ENCODE peak calls at places on chromosomes 3 and 15, in ten cellular contexts. One of them, this sample, is unnamed.

GRCh38 chr3:94524102-94524922 is 461.5 kb downstream of the NSUN3 start:
- DNase-seq in fibroblast of the aortic adventitia: no peak
- DNase-seq in dorsolateral prefrontal cortex: no peak
- DNase-seq in GM12865: no peak
- DNase-seq in mesothelial cell of epicardium: no peak
- DNase-seq in fibroblast of pulmonary artery: no peak
- DNase-seq in suprapubic skin: no peak
- DNase-seq in AG04449: no peak
- DNase-seq in nephron progenitor cell: no peak
- DNase-seq in CD4-positive, alpha-beta T cell: no peak
- DNase-seq in this sample: no peak

GRCh38 chr3:194675081-194675640 is 3.2 kb upstream of the LSG1 start:
- DNase-seq in CD4-positive, alpha-beta T cell: no peak
- DNase-seq in GM12865: peak; percentile 59
- DNase-seq in nephron progenitor cell: no peak
- DNase-seq in suprapubic skin: no peak
- DNase-seq in AG04449: no peak
- DNase-seq in fibroblast of the aortic adventitia: no peak
- DNase-seq in fibroblast of pulmonary artery: peak; percentile 20
- DNase-seq in mesothelial cell of epicardium: no peak
- DNase-seq in dorsolateral prefrontal cortex: no peak
- DNase-seq in this sample: no peak

GRCh38 chr3:163779396-163780344 is 1298.6 kb downstream of the SI start:
- DNase-seq in fibroblast of the aortic adventitia: no peak
- DNase-seq in suprapubic skin: no peak
- DNase-seq in nephron progenitor cell: no peak
- DNase-seq in dorsolateral prefrontal cortex: no peak
- DNase-seq in fibroblast of pulmonary artery: no peak
- DNase-seq in CD4-positive, alpha-beta T cell: no peak
- DNase-seq in GM12865: peak; percentile 2
- DNase-seq in AG04449: no peak
- DNase-seq in mesothelial cell of epicardium: no peak
- DNase-seq in this sample: no peak

GRCh38 chr3:110697961-110698360 is 373.7 kb upstream of the NECTIN3 start:
- DNase-seq in fibroblast of the aortic adventitia: peak; percentile 48
- DNase-seq in CD4-positive, alpha-beta T cell: no peak
- DNase-seq in fibroblast of pulmonary artery: peak; percentile 72
- DNase-seq in nephron progenitor cell: no peak
- DNase-seq in mesothelial cell of epicardium: no peak
- DNase-seq in AG04449: no peak
- DNase-seq in dorsolateral prefrontal cortex: no peak
- DNase-seq in suprapubic skin: no peak
- DNase-seq in GM12865: no peak
- DNase-seq in this sample: no peak

GRCh38 chr15:101520395-101520794 is 30.9 kb upstream of the PCSK6 start:
- DNase-seq in AG04449: no peak
- DNase-seq in GM12865: no peak
- DNase-seq in dorsolateral prefrontal cortex: no peak
- DNase-seq in suprapubic skin: no peak
- DNase-seq in CD4-positive, alpha-beta T cell: no peak
- DNase-seq in mesothelial cell of epicardium: no peak
- DNase-seq in nephron progenitor cell: no peak
- DNase-seq in fibroblast of the aortic adventitia: no peak
- DNase-seq in fibroblast of pulmonary artery: no peak
- DNase-seq in this sample: no peak

GRCh38 chr15:92883643-92884458 is 16.3 kb upstream of the CHD2 start:
- DNase-seq in fibroblast of pulmonary artery: peak; percentile 64
- DNase-seq in fibroblast of the aortic adventitia: peak; percentile 70
- DNase-seq in dorsolateral prefrontal cortex: no peak
- DNase-seq in CD4-positive, alpha-beta T cell: peak; percentile 62
- DNase-seq in AG04449: no peak
- DNase-seq in nephron progenitor cell: no peak
- DNase-seq in GM12865: peak; percentile 59
- DNase-seq in suprapubic skin: no peak
- DNase-seq in mesothelial cell of epicardium: no peak
- DNase-seq in this sample: no peak

GRCh38 chr3:149342413-149343340 is 9.2 kb upstream of the TM4SF18 start:
- DNase-seq in fibroblast of pulmonary artery: peak; percentile 82
- DNase-seq in GM12865: no peak
- DNase-seq in mesothelial cell of epicardium: no peak
- DNase-seq in dorsolateral prefrontal cortex: no peak
- DNase-seq in fibroblast of the aortic adventitia: peak; percentile 67
- DNase-seq in nephron progenitor cell: no peak
- DNase-seq in suprapubic skin: no peak
- DNase-seq in AG04449: peak; percentile 61
- DNase-seq in CD4-positive, alpha-beta T cell: no peak
- DNase-seq in this sample: no peak

GRCh38 chr3:169699536-169700050 is 36.1 kb upstream of the MECOM start:
- DNase-seq in mesothelial cell of epicardium: no peak
- DNase-seq in fibroblast of pulmonary artery: peak; percentile 85
- DNase-seq in nephron progenitor cell: no peak
- DNase-seq in AG04449: no peak
- DNase-seq in dorsolateral prefrontal cortex: no peak
- DNase-seq in fibroblast of the aortic adventitia: peak; percentile 86
- DNase-seq in GM12865: no peak
- DNase-seq in suprapubic skin: no peak
- DNase-seq in CD4-positive, alpha-beta T cell: no peak
- DNase-seq in this sample: no peak

GRCh38 chr15:27087651-27088583 is 116.9 kb downstream of the GABRG3 start:
- DNase-seq in AG04449: no peak
- DNase-seq in mesothelial cell of epicardium: no peak
- DNase-seq in nephron progenitor cell: no peak
- DNase-seq in fibroblast of pulmonary artery: no peak
- DNase-seq in GM12865: no peak
- DNase-seq in CD4-positive, alpha-beta T cell: no peak
- DNase-seq in fibroblast of the aortic adventitia: no peak
- DNase-seq in dorsolateral prefrontal cortex: no peak
- DNase-seq in suprapubic skin: no peak
- DNase-seq in this sample: no peak

GRCh38 chr15:88765212-88765611 is 38.0 kb upstream of the ACAN start:
- DNase-seq in CD4-positive, alpha-beta T cell: no peak
- DNase-seq in mesothelial cell of epicardium: no peak
- DNase-seq in dorsolateral prefrontal cortex: no peak
- DNase-seq in fibroblast of the aortic adventitia: no peak
- DNase-seq in fibroblast of pulmonary artery: no peak
- DNase-seq in suprapubic skin: no peak
- DNase-seq in GM12865: no peak
- DNase-seq in AG04449: no peak
- DNase-seq in nephron progenitor cell: no peak
- DNase-seq in this sample: no peak

GRCh38 chr3:14472471-14473351 is 67.4 kb downstream of the GRIP2 start:
- DNase-seq in suprapubic skin: no peak
- DNase-seq in mesothelial cell of epicardium: no peak
- DNase-seq in fibroblast of pulmonary artery: peak; percentile 85
- DNase-seq in nephron progenitor cell: no peak
- DNase-seq in GM12865: peak; percentile 35
- DNase-seq in dorsolateral prefrontal cortex: no peak
- DNase-seq in fibroblast of the aortic adventitia: peak; percentile 86
- DNase-seq in CD4-positive, alpha-beta T cell: no peak
- DNase-seq in AG04449: no peak
- DNase-seq in this sample: no peak

GRCh38 chr3:158765518-158766205 is 33.4 kb upstream of the RARRES1 start:
- DNase-seq in suprapubic skin: no peak
- DNase-seq in CD4-positive, alpha-beta T cell: no peak
- DNase-seq in fibroblast of pulmonary artery: no peak
- DNase-seq in AG04449: no peak
- DNase-seq in nephron progenitor cell: no peak
- DNase-seq in mesothelial cell of epicardium: no peak
- DNase-seq in dorsolateral prefrontal cortex: no peak
- DNase-seq in fibroblast of the aortic adventitia: no peak
- DNase-seq in GM12865: no peak
- DNase-seq in this sample: no peak

GRCh38 chr3:188860147-188860546 is 311.6 kb upstream of the TPRG1 start:
- DNase-seq in suprapubic skin: no peak
- DNase-seq in nephron progenitor cell: no peak
- DNase-seq in fibroblast of the aortic adventitia: peak; percentile 34
- DNase-seq in dorsolateral prefrontal cortex: no peak
- DNase-seq in GM12865: no peak
- DNase-seq in CD4-positive, alpha-beta T cell: no peak
- DNase-seq in AG04449: no peak
- DNase-seq in mesothelial cell of epicardium: no peak
- DNase-seq in fibroblast of pulmonary artery: peak; percentile 50
- DNase-seq in this sample: no peak

GRCh38 chr3:193710286-193711164 is 117.5 kb downstream of the OPA1 start:
- DNase-seq in AG04449: no peak
- DNase-seq in fibroblast of the aortic adventitia: no peak
- DNase-seq in dorsolateral prefrontal cortex: no peak
- DNase-seq in suprapubic skin: no peak
- DNase-seq in nephron progenitor cell: no peak
- DNase-seq in fibroblast of pulmonary artery: no peak
- DNase-seq in mesothelial cell of epicardium: no peak
- DNase-seq in GM12865: no peak
- DNase-seq in CD4-positive, alpha-beta T cell: no peak
- DNase-seq in this sample: no peak

GRCh38 chr3:161682715-161683114 is 186.1 kb downstream of the OTOL1 start:
- DNase-seq in GM12865: no peak
- DNase-seq in suprapubic skin: no peak
- DNase-seq in nephron progenitor cell: no peak
- DNase-seq in CD4-positive, alpha-beta T cell: no peak
- DNase-seq in fibroblast of the aortic adventitia: no peak
- DNase-seq in AG04449: no peak
- DNase-seq in fibroblast of pulmonary artery: no peak
- DNase-seq in dorsolateral prefrontal cortex: no peak
- DNase-seq in mesothelial cell of epicardium: no peak
- DNase-seq in this sample: no peak

GRCh38 chr3:192675958-192676649 is 51.2 kb downstream of the FGF12 start:
- DNase-seq in CD4-positive, alpha-beta T cell: no peak
- DNase-seq in GM12865: peak; percentile 38
- DNase-seq in mesothelial cell of epicardium: no peak
- DNase-seq in dorsolateral prefrontal cortex: no peak
- DNase-seq in suprapubic skin: no peak
- DNase-seq in nephron progenitor cell: no peak
- DNase-seq in fibroblast of pulmonary artery: no peak
- DNase-seq in fibroblast of the aortic adventitia: no peak
- DNase-seq in AG04449: no peak
- DNase-seq in this sample: no peak

DNA sequence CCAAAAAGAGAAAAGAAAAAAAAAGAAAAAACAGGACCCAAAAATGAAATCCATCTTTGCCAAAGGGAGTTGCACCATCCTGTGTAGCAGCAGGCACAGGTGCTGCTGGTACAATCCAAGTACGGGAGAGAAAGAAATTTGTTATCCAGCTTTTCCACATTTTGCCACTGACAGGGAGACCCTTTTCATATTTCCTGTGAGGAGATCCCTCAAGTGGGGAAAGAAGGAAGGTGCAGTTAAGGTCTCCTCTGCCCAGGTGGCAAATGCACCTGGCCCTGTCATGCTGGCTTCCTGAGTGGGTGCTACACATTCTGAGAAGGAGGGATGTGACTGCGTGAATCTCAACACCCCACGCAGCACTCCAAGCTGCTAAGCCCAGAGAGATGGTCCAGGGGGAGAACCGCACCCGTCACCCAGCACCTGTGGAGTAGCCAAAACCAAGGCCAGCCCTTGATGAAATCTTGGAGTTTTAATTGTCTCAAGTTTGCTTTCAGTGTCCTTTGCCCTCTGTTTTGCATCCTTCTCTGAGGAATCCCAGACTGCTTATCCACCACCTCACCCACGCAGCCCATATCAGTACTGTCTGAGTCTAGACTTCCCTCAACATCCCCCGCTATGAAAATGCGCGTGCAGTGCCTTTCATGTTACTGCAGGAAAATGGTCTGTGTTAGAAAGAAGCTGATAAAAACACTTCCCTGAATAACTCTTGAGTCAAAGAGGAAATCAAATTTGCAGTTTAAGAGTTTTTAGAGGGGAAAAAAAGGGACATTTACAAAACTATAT is 141.9 kb upstream of the THBS1 start:
- DNase-seq in AG04449: no peak
- DNase-seq in CD4-positive, alpha-beta T cell: no peak
- DNase-seq in GM12865: no peak
- DNase-seq in mesothelial cell of epicardium: no peak
- DNase-seq in suprapubic skin: no peak
- DNase-seq in nephron progenitor cell: no peak
- DNase-seq in fibroblast of the aortic adventitia: no peak
- DNase-seq in fibroblast of pulmonary artery: peak; percentile 73
- DNase-seq in dorsolateral prefrontal cortex: peak; percentile 55
- DNase-seq in this sample: no peak
- TF ChIP-seq CTCF in AG04449: no peak
- TF ChIP-seq CTCF in CD4-positive, alpha-beta T cell: no peak
- TF ChIP-seq CTCF in GM12865: no peak
- TF ChIP-seq CTCF in mesothelial cell of epicardium: no peak
- TF ChIP-seq CTCF in suprapubic skin: no peak
- TF ChIP-seq CTCF in nephron progenitor cell: no peak
- TF ChIP-seq CTCF in fibroblast of the aortic adventitia: no peak
- TF ChIP-seq CTCF in fibroblast of pulmonary artery: peak; percentile 16
- TF ChIP-seq CTCF in dorsolateral prefrontal cortex: no peak
- TF ChIP-seq CTCF in this sample: no peak

GRCh38 chr3:106540743-106541142 is 671.9 kb upstream of the CBLB start:
- DNase-seq in AG04449: no peak
- DNase-seq in fibroblast of pulmonary artery: no peak
- DNase-seq in fibroblast of the aortic adventitia: no peak
- DNase-seq in nephron progenitor cell: no peak
- DNase-seq in CD4-positive, alpha-beta T cell: no peak
- DNase-seq in GM12865: no peak
- DNase-seq in suprapubic skin: no peak
- DNase-seq in dorsolateral prefrontal cortex: no peak
- DNase-seq in mesothelial cell of epicardium: no peak
- DNase-seq in this sample: no peak
- TF ChIP-seq CTCF in AG04449: no peak
- TF ChIP-seq CTCF in fibroblast of pulmonary artery: no peak
- TF ChIP-seq CTCF in fibroblast of the aortic adventitia: no peak
- TF ChIP-seq CTCF in nephron progenitor cell: no peak
- TF ChIP-seq CTCF in CD4-positive, alpha-beta T cell: no peak
- TF ChIP-seq CTCF in GM12865: no peak
- TF ChIP-seq CTCF in suprapubic skin: no peak
- TF ChIP-seq CTCF in dorsolateral prefrontal cortex: no peak
- TF ChIP-seq CTCF in mesothelial cell of epicardium: no peak
- TF ChIP-seq CTCF in this sample: no peak

GRCh38 chr3:52014613-52015012 is 18.9 kb upstream of the RPL29 start:
- DNase-seq in dorsolateral prefrontal cortex: no peak
- DNase-seq in GM12865: no peak
- DNase-seq in CD4-positive, alpha-beta T cell: no peak
- DNase-seq in mesothelial cell of epicardium: no peak
- DNase-seq in suprapubic skin: no peak
- DNase-seq in fibroblast of pulmonary artery: no peak
- DNase-seq in fibroblast of the aortic adventitia: no peak
- DNase-seq in AG04449: no peak
- DNase-seq in nephron progenitor cell: peak; percentile 37
- DNase-seq in this sample: no peak
- TF ChIP-seq CTCF in dorsolateral prefrontal cortex: peak; percentile 21
- TF ChIP-seq CTCF in GM12865: peak; percentile 2
- TF ChIP-seq CTCF in CD4-positive, alpha-beta T cell: no peak
- TF ChIP-seq CTCF in mesothelial cell of epicardium: no peak
- TF ChIP-seq CTCF in suprapubic skin: no peak
- TF ChIP-seq CTCF in fibroblast of pulmonary artery: peak; percentile 17
- TF ChIP-seq CTCF in fibroblast of the aortic adventitia: peak; percentile 42
- TF ChIP-seq CTCF in AG04449: peak; percentile 49
- TF ChIP-seq CTCF in nephron progenitor cell: peak; percentile 50
- TF ChIP-seq CTCF in this sample: no peak

DNA sequence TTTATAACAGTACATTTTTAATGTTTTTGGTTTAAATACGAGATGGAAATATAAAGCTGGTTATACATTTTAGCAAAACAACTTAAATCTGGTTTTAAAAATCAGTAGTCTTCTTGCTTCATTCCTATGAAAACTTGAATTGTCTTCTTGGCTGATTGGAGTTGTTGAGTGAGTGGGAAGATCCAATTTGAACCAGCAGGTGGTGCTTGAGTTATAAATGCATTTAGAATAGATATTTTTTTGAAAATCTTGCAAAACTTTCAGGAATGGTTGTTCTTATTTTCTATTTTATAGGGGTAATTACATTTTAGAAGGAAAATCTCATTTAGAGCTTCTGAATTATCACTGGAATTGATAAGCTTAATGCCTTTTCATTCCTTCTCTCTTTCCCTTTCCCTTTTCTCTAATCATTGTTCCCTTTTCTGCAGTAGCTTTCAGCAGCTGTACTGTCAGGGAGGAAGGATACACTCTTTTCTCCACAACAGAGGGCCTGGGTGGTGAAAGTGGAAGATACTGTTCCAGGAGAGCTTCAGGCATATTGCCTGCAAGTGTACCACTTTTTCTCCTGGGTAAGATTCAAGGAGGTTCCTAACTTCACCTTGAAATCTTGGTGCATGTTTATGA is 335.6 kb downstream of the NLGN1 start:
- DNase-seq in nephron progenitor cell: no peak
- DNase-seq in GM12865: peak; percentile 7
- DNase-seq in dorsolateral prefrontal cortex: no peak
- DNase-seq in suprapubic skin: no peak
- DNase-seq in AG04449: no peak
- DNase-seq in fibroblast of the aortic adventitia: peak; percentile 75
- DNase-seq in CD4-positive, alpha-beta T cell: no peak
- DNase-seq in fibroblast of pulmonary artery: peak; percentile 72
- DNase-seq in mesothelial cell of epicardium: no peak
- DNase-seq in this sample: no peak
- TF ChIP-seq CTCF in nephron progenitor cell: peak; percentile 42
- TF ChIP-seq CTCF in GM12865: peak; percentile 5
- TF ChIP-seq CTCF in dorsolateral prefrontal cortex: peak; percentile 65
- TF ChIP-seq CTCF in suprapubic skin: no peak
- TF ChIP-seq CTCF in AG04449: peak; percentile 40
- TF ChIP-seq CTCF in fibroblast of the aortic adventitia: peak; percentile 73
- TF ChIP-seq CTCF in CD4-positive, alpha-beta T cell: no peak
- TF ChIP-seq CTCF in fibroblast of pulmonary artery: peak; percentile 76
- TF ChIP-seq CTCF in mesothelial cell of epicardium: peak; percentile 75
- TF ChIP-seq CTCF in this sample: no peak